ENCODE peak calls at places on chromosomes 16 and 17, in four cellular contexts. J, B, Y and P are unnamed samples.
A peak's percentile ranks its signal among the peaks of the same experiment; 100 is the strongest.

GRCh38 chr16:1812732-1813163 is 13.9 kb downstream of the HAGH start:
- DNase-seq in J (peak; percentile 85), B (peak; percentile 47), Y (peak; percentile 84), P (no peak)

GRCh38 chr17:36720131-36720530 is 118.7 kb downstream of the MRM1 start:
- DNase-seq in J (no peak), B (no peak), Y (no peak), P (no peak)

GRCh38 chr16:8632675-8633182 is 11.2 kb downstream of the METTL22 start:
- DNase-seq in J (peak; percentile 63), B (no peak), Y (no peak), P (no peak)

GRCh38 chr16:72819345-72819744 is 228.6 kb downstream of the ZFHX3 start:
- DNase-seq in J (no peak), B (no peak), Y (no peak), P (peak; percentile 31)

GRCh38 chr17:41334385-41334784 is 16.2 kb downstream of the KRT33A start:
- DNase-seq in J (no peak), B (no peak), Y (no peak), P (no peak)

GRCh38 chr17:77531641-77532040 is 390.9 kb downstream of the SEC14L1 start:
- DNase-seq in J (no peak), B (no peak), Y (no peak), P (no peak)

GRCh38 chr17:42521036-42521435 is 15.0 kb upstream of the NAGLU start:
- DNase-seq in J (no peak), B (no peak), Y (no peak), P (no peak)

GRCh38 chr17:72682597-72682996 is 409.9 kb downstream of the SLC39A11 start:
- DNase-seq in J (no peak), B (no peak), Y (no peak), P (no peak)

GRCh38 chr17:10327640-10328039 is 45.2 kb downstream of the MYH13 start:
- DNase-seq in J (peak; percentile 74), B (peak; percentile 78), Y (peak; percentile 71), P (peak; percentile 65)

GRCh38 chr16:81397879-81398516 is 46.6 kb upstream of the CMIP start:
- DNase-seq in J (no peak), B (no peak), Y (no peak), P (no peak)

GRCh38 chr17:77478281-77478680 is 337.5 kb downstream of the SEC14L1 start:
- DNase-seq in J (no peak), B (no peak), Y (no peak), P (no peak)

GRCh38 chr16:85286066-85286712 is 173.9 kb upstream of the CIBAR2 start:
- DNase-seq in J (peak; percentile 78), B (no peak), Y (peak; percentile 76), P (no peak)

GRCh38 chr17:21043296-21044232 is 753 bp upstream of the USP22 start:
- DNase-seq in J (peak; percentile 99), B (peak; percentile 95), Y (peak; percentile 99), P (peak; percentile 89)

GRCh38 chr16:81251871-81252270 is 13.4 kb downstream of the BCO1 start:
- DNase-seq in J (no peak), B (no peak), Y (no peak), P (no peak)

GRCh38 chr17:56165017-56165720 is 11.9 kb downstream of the ANKFN1 start:
- DNase-seq in J (no peak), B (no peak), Y (no peak), P (no peak)

GRCh38 chr17:12566281-12567002 is 99.2 kb upstream of the MYOCD start:
- DNase-seq in J (no peak), B (no peak), Y (no peak), P (no peak)

GRCh38 chr16:64144612-64145011 is 977.3 kb downstream of the CDH11 start:
- DNase-seq in J (no peak), B (no peak), Y (no peak), P (no peak)

GRCh38 chr16:63361032-63361624 is 1324.9 kb upstream of the CDH8 start:
- DNase-seq in J (no peak), B (peak; percentile 15), Y (peak; percentile 13), P (peak; percentile 11)

GRCh38 chr17:60678118-60678444 is 430 bp downstream of the BCAS3 start:
- DNase-seq in J (no peak), B (no peak), Y (no peak), P (peak; percentile 36)

GRCh38 chr16:709651-710499 is 4.3 kb upstream of the FBXL16 start:
- DNase-seq in J (peak; percentile 75), B (no peak), Y (peak; percentile 57), P (peak; percentile 91)

GRCh38 chr17:56638536-56639177 is 45.2 kb downstream of the NOG start:
- DNase-seq in J (no peak), B (no peak), Y (no peak), P (no peak)

GRCh38 chr17:10127819-10128375 is 70.5 kb downstream of the GAS7 start:
- DNase-seq in J (peak; percentile 90), B (no peak), Y (peak; percentile 47), P (no peak)

GRCh38 chr17:1714488-1714979 is 4.4 kb upstream of the TLCD2 start:
- DNase-seq in J (peak; percentile 99), B (peak; percentile 74), Y (peak; percentile 98), P (peak; percentile 85)

GRCh38 chr16:19245326-19245925 is 40.1 kb upstream of the CLEC19A start:
- DNase-seq in J (no peak), B (no peak), Y (peak; percentile 18), P (no peak)

GRCh38 chr16:24700549-24701392 is 28.7 kb upstream of the TNRC6A start:
- DNase-seq in J (peak; percentile 81), B (peak; percentile 89), Y (peak; percentile 85), P (peak; percentile 87)

GRCh38 chr17:7295230-7296180 is 1.1 kb upstream of the YBX2 start:
- DNase-seq in J (no peak), B (no peak), Y (no peak), P (no peak)

DNA sequence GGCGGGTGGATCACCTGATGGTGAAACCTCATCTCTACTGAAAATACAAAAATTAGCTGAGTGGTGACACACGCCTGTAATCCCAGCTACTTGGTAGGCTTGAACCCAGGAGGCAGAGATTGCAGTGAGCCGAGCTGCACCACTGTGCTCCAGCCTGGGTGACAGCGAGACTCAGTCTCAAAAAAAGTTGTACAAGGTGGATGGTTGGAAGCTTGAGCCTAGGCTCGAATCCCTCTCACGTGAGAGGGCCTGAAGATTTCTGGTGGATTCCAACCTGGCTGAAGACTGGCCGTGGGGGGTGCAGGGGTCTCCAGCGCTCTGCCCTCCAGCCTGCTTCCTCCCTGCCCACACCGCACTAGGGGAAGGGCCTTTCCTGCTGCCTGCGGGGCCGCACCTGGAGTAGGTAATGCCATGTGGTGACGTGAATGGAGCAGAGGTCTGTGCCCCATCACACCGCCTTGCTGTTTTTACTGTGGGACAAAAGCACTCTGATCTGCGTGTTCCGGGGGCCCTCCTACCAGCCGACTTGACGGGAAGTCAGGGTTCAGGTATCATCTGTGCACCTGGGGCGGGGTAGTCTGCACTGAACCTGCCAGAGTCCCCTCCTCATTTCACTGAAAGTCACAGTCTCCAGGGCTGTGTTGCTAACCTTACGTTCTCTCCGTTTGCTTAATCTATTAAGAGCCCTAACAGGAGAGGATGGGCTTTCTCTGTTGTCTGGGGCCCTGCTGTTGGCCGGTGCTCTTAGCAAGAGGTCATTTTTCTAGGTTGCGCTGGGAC is 4.2 kb downstream of the RPL13 start:
- DNase-seq in J (no peak), B (no peak), Y (no peak), P (no peak)
- TF ChIP-seq POLR2A in J (no peak), B (peak; percentile 60), Y (no peak), P (no peak)

GRCh38 chr16:74700206-74701040 is at the start of gene MLKL:
- DNase-seq in J (peak; percentile 74), B (peak; percentile 31), Y (peak; percentile 70), P (peak; percentile 56)
- TF ChIP-seq POLR2A in J (no peak), B (peak; percentile 89), Y (peak; percentile 81), P (peak; percentile 88)

GRCh38 chr17:81909966-81910839 is 996 bp downstream of the PCYT2 start:
- DNase-seq in J (no peak), B (no peak), Y (peak; percentile 47), P (peak; percentile 54)
- TF ChIP-seq POLR2A in J (no peak), B (no peak), Y (no peak), P (no peak)

GRCh38 chr17:19003966-19004600 is 481 bp downstream of the FAM83G start:
- DNase-seq in J (no peak), B (no peak), Y (peak; percentile 46), P (peak; percentile 65)
- TF ChIP-seq POLR2A in J (no peak), B (no peak), Y (peak; percentile 31), P (no peak)

DNA sequence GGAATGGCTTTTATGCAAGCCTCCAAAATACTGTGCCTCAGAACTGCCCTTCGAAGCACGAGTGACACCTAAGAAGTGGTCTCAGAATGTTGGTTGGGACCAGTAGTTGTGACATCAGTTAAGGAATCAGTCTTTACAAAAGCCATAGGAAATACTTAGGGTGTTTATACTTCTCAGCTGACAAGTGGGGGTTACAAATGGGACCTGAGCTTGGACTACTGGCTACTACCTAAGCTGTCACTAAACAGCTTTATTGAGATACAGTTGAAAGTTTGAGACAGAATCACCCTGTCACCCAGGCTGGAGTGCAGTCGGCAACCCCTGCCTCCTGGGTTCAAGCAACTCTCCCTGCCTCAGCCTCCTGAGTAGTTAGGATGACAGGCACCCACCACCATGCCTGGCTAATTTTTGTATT is 5.0 kb downstream of the RPL19 start:
- DNase-seq in J (no peak), B (no peak), Y (no peak), P (no peak)
- TF ChIP-seq POLR2A in J (no peak), B (no peak), Y (no peak), P (no peak)

GRCh38 chr16:47017636-47018035 is 44.2 kb upstream of the DNAJA2 start:
- DNase-seq in J (no peak), B (no peak), Y (no peak), P (no peak)

GRCh38 chr16:47013910-47014309 is 40.4 kb upstream of the DNAJA2 start:
- DNase-seq in J (no peak), B (no peak), Y (no peak), P (no peak)

GRCh38 chr16:47018223-47018891 is 44.9 kb upstream of the DNAJA2 start:
- DNase-seq in J (no peak), B (peak; percentile 71), Y (peak; percentile 70), P (peak; percentile 22)

GRCh38 chr16:47019563-47019962 is 46.1 kb upstream of the DNAJA2 start:
- DNase-seq in J (no peak), B (no peak), Y (no peak), P (no peak)

DNA sequence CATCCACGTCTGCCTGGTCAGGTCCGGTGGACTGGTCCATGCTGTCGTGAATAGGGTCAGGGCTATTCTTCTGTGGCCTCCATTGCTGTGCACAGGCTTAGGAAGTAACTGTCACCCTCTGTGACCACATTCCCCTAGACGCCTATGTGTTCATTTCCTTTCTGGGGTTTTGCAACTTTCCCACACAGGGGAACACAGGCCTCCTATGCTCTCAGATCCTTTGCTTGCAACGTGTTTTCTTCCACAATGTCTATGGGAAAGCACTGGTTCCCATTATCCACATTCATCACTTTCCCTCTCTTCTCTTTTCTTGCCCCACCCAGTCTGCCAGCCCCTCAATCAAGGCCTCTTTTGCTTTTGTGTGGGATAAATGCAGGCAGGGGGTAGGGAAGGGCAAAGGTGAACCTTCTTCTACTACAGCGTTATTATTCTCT is 43.2 kb upstream of the DNAJA2 start:
- DNase-seq in J (no peak), B (no peak), Y (no peak), P (no peak)
- TF ChIP-seq POLR2A in J (no peak), B (no peak), Y (no peak), P (no peak)